ENCODE peak calls at places on chromosomes 12 and 14, in five cellular contexts. One of them, this sample, is unnamed.

GRCh38 chr14:99344051-99344450 is 72.1 kb upstream of the BCL11B start:
- DNase-seq in stimulated activated effector memory CD8-positive, alpha-beta T cell treated with anti-CD3 and anti-CD28 coated beads, Interleukin-12 subunit alpha, Interleukin-12 subunit beta, amount 100 ng/mL, for 72 hours: no peak
- DNase-seq in tibial artery: no peak
- DNase-seq in nephron progenitor cell: no peak
- DNase-seq in substantia nigra: no peak
- DNase-seq in this sample: no peak

GRCh38 chr14:103336191-103336590 is 2.2 kb downstream of the EIF5 start:
- DNase-seq in nephron progenitor cell: no peak
- DNase-seq in tibial artery: no peak
- DNase-seq in stimulated activated effector memory CD8-positive, alpha-beta T cell treated with anti-CD3 and anti-CD28 coated beads, Interleukin-12 subunit alpha, Interleukin-12 subunit beta, amount 100 ng/mL, for 72 hours: no peak
- DNase-seq in substantia nigra: no peak
- DNase-seq in this sample: no peak

GRCh38 chr14:76484355-76484754 is 108.4 kb downstream of the ESRRB start:
- DNase-seq in tibial artery: no peak
- DNase-seq in nephron progenitor cell: no peak
- DNase-seq in stimulated activated effector memory CD8-positive, alpha-beta T cell treated with anti-CD3 and anti-CD28 coated beads, Interleukin-12 subunit alpha, Interleukin-12 subunit beta, amount 100 ng/mL, for 72 hours: no peak
- DNase-seq in substantia nigra: no peak
- DNase-seq in this sample: no peak

GRCh38 chr14:64671591-64671990 is 32.6 kb upstream of the PLEKHG3 start:
- DNase-seq in nephron progenitor cell: no peak
- DNase-seq in stimulated activated effector memory CD8-positive, alpha-beta T cell treated with anti-CD3 and anti-CD28 coated beads, Interleukin-12 subunit alpha, Interleukin-12 subunit beta, amount 100 ng/mL, for 72 hours: no peak
- DNase-seq in tibial artery: no peak
- DNase-seq in substantia nigra: no peak
- DNase-seq in this sample: no peak

GRCh38 chr12:75641031-75641780 is 129.8 kb upstream of the KRR1 start:
- DNase-seq in stimulated activated effector memory CD8-positive, alpha-beta T cell treated with anti-CD3 and anti-CD28 coated beads, Interleukin-12 subunit alpha, Interleukin-12 subunit beta, amount 100 ng/mL, for 72 hours: peak
- DNase-seq in nephron progenitor cell: no peak
- DNase-seq in substantia nigra: no peak
- DNase-seq in tibial artery: no peak
- DNase-seq in this sample: no peak

GRCh38 chr12:116236148-116236731 is 41.3 kb downstream of the MED13L start:
- DNase-seq in substantia nigra: peak
- DNase-seq in tibial artery: no peak
- DNase-seq in stimulated activated effector memory CD8-positive, alpha-beta T cell treated with anti-CD3 and anti-CD28 coated beads, Interleukin-12 subunit alpha, Interleukin-12 subunit beta, amount 100 ng/mL, for 72 hours: peak
- DNase-seq in nephron progenitor cell: peak
- DNase-seq in this sample: no peak

GRCh38 chr12:19945559-19946485 is 422.5 kb upstream of the PDE3A start:
- DNase-seq in stimulated activated effector memory CD8-positive, alpha-beta T cell treated with anti-CD3 and anti-CD28 coated beads, Interleukin-12 subunit alpha, Interleukin-12 subunit beta, amount 100 ng/mL, for 72 hours: no peak
- DNase-seq in substantia nigra: no peak
- DNase-seq in nephron progenitor cell: no peak
- DNase-seq in tibial artery: no peak
- DNase-seq in this sample: no peak

GRCh38 chr12:110245278-110245868 is 35.7 kb upstream of the ATP2A2 start:
- DNase-seq in substantia nigra: no peak
- DNase-seq in stimulated activated effector memory CD8-positive, alpha-beta T cell treated with anti-CD3 and anti-CD28 coated beads, Interleukin-12 subunit alpha, Interleukin-12 subunit beta, amount 100 ng/mL, for 72 hours: peak
- DNase-seq in tibial artery: no peak
- DNase-seq in nephron progenitor cell: no peak
- DNase-seq in this sample: no peak

GRCh38 chr14:32252030-32252670 is 49.1 kb upstream of the RNU6-8 start:
- DNase-seq in stimulated activated effector memory CD8-positive, alpha-beta T cell treated with anti-CD3 and anti-CD28 coated beads, Interleukin-12 subunit alpha, Interleukin-12 subunit beta, amount 100 ng/mL, for 72 hours: peak
- DNase-seq in nephron progenitor cell: peak
- DNase-seq in tibial artery: no peak
- DNase-seq in substantia nigra: peak
- DNase-seq in this sample: peak

GRCh38 chr14:86787782-86788181 is 1205.2 kb downstream of the GALC start:
- DNase-seq in nephron progenitor cell: no peak
- DNase-seq in tibial artery: no peak
- DNase-seq in substantia nigra: no peak
- DNase-seq in stimulated activated effector memory CD8-positive, alpha-beta T cell treated with anti-CD3 and anti-CD28 coated beads, Interleukin-12 subunit alpha, Interleukin-12 subunit beta, amount 100 ng/mL, for 72 hours: no peak
- DNase-seq in this sample: no peak

GRCh38 chr12:104226672-104227071 is 11.1 kb downstream of the TXNRD1 start:
- DNase-seq in nephron progenitor cell: no peak
- DNase-seq in tibial artery: no peak
- DNase-seq in substantia nigra: no peak
- DNase-seq in stimulated activated effector memory CD8-positive, alpha-beta T cell treated with anti-CD3 and anti-CD28 coated beads, Interleukin-12 subunit alpha, Interleukin-12 subunit beta, amount 100 ng/mL, for 72 hours: no peak
- DNase-seq in this sample: no peak

GRCh38 chr14:24062216-24062980 is 9.0 kb upstream of the CPNE6 start:
- DNase-seq in nephron progenitor cell: no peak
- DNase-seq in substantia nigra: no peak
- DNase-seq in stimulated activated effector memory CD8-positive, alpha-beta T cell treated with anti-CD3 and anti-CD28 coated beads, Interleukin-12 subunit alpha, Interleukin-12 subunit beta, amount 100 ng/mL, for 72 hours: no peak
- DNase-seq in tibial artery: no peak
- DNase-seq in this sample: no peak

GRCh38 chr12:115320967-115321366 is 637.0 kb upstream of the TBX3 start:
- DNase-seq in stimulated activated effector memory CD8-positive, alpha-beta T cell treated with anti-CD3 and anti-CD28 coated beads, Interleukin-12 subunit alpha, Interleukin-12 subunit beta, amount 100 ng/mL, for 72 hours: no peak
- DNase-seq in tibial artery: no peak
- DNase-seq in nephron progenitor cell: no peak
- DNase-seq in substantia nigra: no peak
- DNase-seq in this sample: no peak

This sample was measured in progenitor cell of endocrine pancreas.